ENCODE peak calls at places on chromosome 3, in four cellular contexts. U is psoas muscle, A is GM10248, N is ovary. E is an unnamed sample.

GRCh38 chr3:171142985-171143384 is 116.5 kb upstream of the SLC2A2 start:
- DNase-seq in U (no peak), A (no peak), N (no peak), E (no peak)

GRCh38 chr3:33746412-33747116 is 28.5 kb upstream of the CLASP2 start:
- DNase-seq in U (no peak), A (peak; percentile 31), N (no peak), E (peak; percentile 44)

GRCh38 chr3:43389388-43390254 is 103.3 kb downstream of the SNRK start:
- DNase-seq in U (no peak), A (no peak), N (no peak), E (no peak)

GRCh38 chr3:6928064-6928463 is 67.1 kb downstream of the GRM7 start:
- DNase-seq in U (no peak), A (no peak), N (no peak), E (no peak)

GRCh38 chr3:181633556-181633955 is 78.2 kb upstream of the SOX2 start:
- DNase-seq in U (no peak), A (no peak), N (no peak), E (no peak)

GRCh38 chr3:99866167-99866810 is 48.6 kb downstream of the CMSS1 start:
- DNase-seq in U (no peak), A (no peak), N (no peak), E (no peak)

GRCh38 chr3:186828340-186828739 is 14.2 kb upstream of the ADIPOQ start:
- DNase-seq in U (no peak), A (no peak), N (no peak), E (no peak)

GRCh38 chr3:38773528-38773927 is 42.5 kb downstream of the SCN10A start:
- DNase-seq in U (no peak), A (no peak), N (no peak), E (no peak)

GRCh38 chr3:13537926-13538325 is 11.0 kb upstream of the FBLN2 start:
- DNase-seq in U (no peak), A (no peak), N (no peak), E (no peak)

GRCh38 chr3:82329300-82329699 is 567.9 kb upstream of the GBE1 start:
- DNase-seq in U (no peak), A (no peak), N (no peak), E (no peak)

GRCh38 chr3:47527952-47528718 is 14.6 kb upstream of the ELP6 start:
- DNase-seq in U (no peak), A (peak; percentile 0), N (no peak), E (no peak)

GRCh38 chr3:150755902-150756301 is 7.1 kb downstream of the SIAH2 start:
- DNase-seq in U (no peak), A (no peak), N (no peak), E (no peak)

GRCh38 chr3:64642327-64643151 is 45.3 kb downstream of the ADAMTS9 start:
- DNase-seq in U (no peak), A (no peak), N (no peak), E (no peak)

GRCh38 chr3:81891056-81891455 is 129.6 kb upstream of the GBE1 start:
- DNase-seq in U (no peak), A (no peak), N (no peak), E (no peak)

GRCh38 chr3:61936344-61936937 is 375.1 kb downstream of the PTPRG start:
- DNase-seq in U (no peak), A (peak; percentile 35), N (no peak), E (peak; percentile 35)

GRCh38 chr3:63429905-63430304 is 151.8 kb downstream of the SYNPR start:
- DNase-seq in U (no peak), A (no peak), N (no peak), E (no peak)

GRCh38 chr3:71441217-71441924 is 142.2 kb downstream of the FOXP1 start:
- DNase-seq in U (no peak), A (no peak), N (no peak), E (no peak)

GRCh38 chr3:197508051-197508451 is 47.7 kb downstream of the BDH1 start:
- DNase-seq in U (no peak), A (no peak), N (no peak), E (no peak)

GRCh38 chr3:197896421-197896820 is 53.6 kb upstream of the RPL35A start:
- DNase-seq in U (no peak), A (no peak), N (no peak), E (no peak)

GRCh38 chr3:8970971-8971589 is 7.8 kb upstream of the RAD18 start:
- DNase-seq in U (no peak), A (peak; percentile 64), N (peak; percentile 70), E (peak; percentile 62)

GRCh38 chr3:16761576-16761975 is 123.2 kb upstream of the PLCL2 start:
- DNase-seq in U (no peak), A (no peak), N (no peak), E (no peak)

GRCh38 chr3:18216996-18217395 is 208.1 kb downstream of the SATB1 start:
- DNase-seq in U (no peak), A (no peak), N (no peak), E (no peak)

GRCh38 chr3:186454881-186455703 is 89.1 kb downstream of the CRYGS start:
- DNase-seq in U (no peak), A (no peak), N (no peak), E (no peak)

GRCh38 chr3:70974752-70975151 is 608.8 kb downstream of the FOXP1 start:
- DNase-seq in U (no peak), A (no peak), N (no peak), E (no peak)

GRCh38 chr3:50625131-50625878 is 8.4 kb downstream of the MAPKAPK3 start:
- DNase-seq in U (no peak), A (no peak), N (no peak), E (no peak)

GRCh38 chr3:148727242-148727641 is 29.5 kb downstream of the AGTR1 start:
- DNase-seq in U (no peak), A (peak; percentile 16), N (no peak), E (peak; percentile 11)

GRCh38 chr3:131008326-131008725 is 18.3 kb downstream of the ASTE1 start:
- DNase-seq in U (no peak), A (no peak), N (no peak), E (no peak)

GRCh38 chr3:40237892-40238571 is 71.5 kb upstream of the EIF1B start:
- DNase-seq in U (no peak), A (no peak), N (no peak), E (no peak)

GRCh38 chr3:146491303-146491702 is 21.9 kb upstream of the PLSCR2 start:
- DNase-seq in U (no peak), A (no peak), N (no peak), E (no peak)

GRCh38 chr3:106345353-106346027 is 476.7 kb upstream of the CBLB start:
- DNase-seq in U (no peak), A (no peak), N (no peak), E (no peak)

GRCh38 chr3:64666171-64666581 is 21.6 kb downstream of the ADAMTS9 start:
- DNase-seq in U (no peak), A (no peak), N (peak; percentile 34), E (no peak)

GRCh38 chr3:53219897-53220483 is 35.8 kb downstream of the TKT start:
- DNase-seq in U (peak; percentile 86), A (peak; percentile 86), N (peak; percentile 76), E (peak; percentile 89)

GRCh38 chr3:43144811-43145490 is 39.1 kb upstream of the POMGNT2 start:
- DNase-seq in U (no peak), A (no peak), N (no peak), E (no peak)

GRCh38 chr3:65402597-65402996 is 636.1 kb downstream of the MAGI1 start:
- DNase-seq in U (peak; percentile 89), A (no peak), N (no peak), E (no peak)

GRCh38 chr3:46947981-46948791 is 28.4 kb downstream of the CCDC12 start:
- DNase-seq in U (peak; percentile 82), A (no peak), N (no peak), E (no peak)

GRCh38 chr3:168730073-168730472 is 634.3 kb upstream of the GOLIM4 start:
- DNase-seq in U (no peak), A (no peak), N (no peak), E (no peak)

GRCh38 chr3:101268987-101269386 is 51.4 kb downstream of the IMPG2 start:
- DNase-seq in U (no peak), A (no peak), N (no peak), E (no peak)
- TF ChIP-seq CTCF in U (no peak), A (no peak), N (no peak), E (no peak)

DNA sequence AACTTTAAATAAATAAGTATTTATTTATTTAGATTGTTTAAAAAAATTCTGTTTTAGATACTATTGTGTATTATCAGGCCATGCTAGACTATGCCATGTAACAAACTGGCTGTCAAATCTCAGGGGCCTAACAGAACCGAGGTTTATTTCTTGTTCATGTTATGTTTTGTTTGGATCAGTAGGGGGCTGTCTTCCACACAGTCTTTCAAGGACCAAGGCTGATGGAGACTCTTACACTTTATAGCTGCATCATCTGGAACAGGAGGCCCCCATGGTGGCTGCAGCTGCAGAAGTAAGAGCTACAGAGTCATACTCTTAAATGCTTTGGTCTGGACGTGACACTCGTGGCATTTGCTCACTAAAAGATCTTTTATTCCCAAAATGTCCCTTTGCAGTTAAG is 33.0 kb upstream of the ARL14 start:
- DNase-seq in U (no peak), A (no peak), N (no peak), E (no peak)
- TF ChIP-seq CTCF in U (no peak), A (no peak), N (no peak), E (no peak)

DNA sequence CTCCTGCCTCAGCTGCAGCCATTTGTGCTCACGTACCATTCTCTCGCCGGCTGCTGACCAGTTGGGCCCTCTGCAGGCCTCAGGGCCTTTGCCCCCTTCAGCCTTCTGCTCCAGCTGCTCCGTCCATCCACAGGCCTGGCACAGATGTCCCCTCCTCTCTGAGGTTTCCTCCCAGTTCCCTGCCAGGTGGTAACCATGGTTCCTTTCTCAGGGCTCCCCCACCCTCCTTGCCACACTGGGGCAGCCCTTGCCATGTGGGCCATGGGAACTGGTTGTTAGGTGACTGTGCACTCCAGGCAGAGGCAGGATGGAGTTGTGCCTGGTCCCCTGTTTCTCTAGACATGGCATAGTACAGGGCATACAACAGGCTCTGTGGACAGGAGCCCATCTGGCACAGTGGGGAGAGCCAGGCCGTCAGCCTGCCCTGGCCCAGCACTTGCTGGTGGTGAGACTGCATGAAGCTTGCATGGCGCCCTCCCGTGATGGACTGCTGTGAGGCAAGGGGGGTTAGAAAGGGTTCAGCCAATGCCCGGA is 148.9 kb downstream of the DNAJB8 start:
- DNase-seq in U (no peak), A (no peak), N (no peak), E (no peak)
- TF ChIP-seq CTCF in U (no peak), A (no peak), N (no peak), E (no peak)

GRCh38 chr3:15467227-15468181 is 40.1 kb downstream of the EAF1 start:
- DNase-seq in U (peak; percentile 86), A (no peak), N (no peak), E (no peak)
- TF ChIP-seq CTCF in U (no peak), A (no peak), N (no peak), E (no peak)

GRCh38 chr3:159825216-159825854 is 163.3 kb upstream of the IL12A start:
- DNase-seq in U (no peak), A (no peak), N (no peak), E (no peak)
- TF ChIP-seq CTCF in U (no peak), A (no peak), N (no peak), E (no peak)

GRCh38 chr3:51719413-51720025 is 12.7 kb downstream of the GRM2 start:
- DNase-seq in U (no peak), A (peak; percentile 16), N (no peak), E (peak; percentile 24)
- TF ChIP-seq CTCF in U (peak; percentile 1), A (no peak), N (no peak), E (no peak)

GRCh38 chr3:174325834-174326705 is 533.1 kb upstream of the NAALADL2 start:
- DNase-seq in U (no peak), A (no peak), N (no peak), E (no peak)
- TF ChIP-seq CTCF in U (no peak), A (no peak), N (no peak), E (no peak)

GRCh38 chr3:69639851-69640250 is 99.4 kb upstream of the MITF start:
- DNase-seq in U (no peak), A (no peak), N (no peak), E (no peak)
- TF ChIP-seq CTCF in U (no peak), A (no peak), N (no peak), E (no peak)

E was measured in GM13976.